ENCODE peak calls at places on chromosomes 16 and 17, in four cellular contexts. H, C, P and R are unnamed samples.

GRCh38 chr16:55521792-55522191 is 12.9 kb downstream of the LPCAT2 start:
- DNase-seq in H (no peak), C (no peak), P (no peak), R (no peak)

GRCh38 chr17:42087042-42087701 is 11.1 kb downstream of the ZNF385C start:
- DNase-seq in H (no peak), C (no peak), P (no peak), R (no peak)

GRCh38 chr16:450800-451512 is 25.5 kb downstream of the RAB11FIP3 start:
- DNase-seq in H (no peak), C (no peak), P (no peak), R (no peak)

GRCh38 chr17:40886090-40886489 is 1.0 kb upstream of the KRT20 start:
- DNase-seq in H (no peak), C (peak; percentile 4), P (no peak), R (peak; percentile 14)

GRCh38 chr16:21645261-21645721 is 7.1 kb downstream of the IGSF6 start:
- DNase-seq in H (no peak), C (peak; percentile 48), P (peak; percentile 38), R (no peak)

GRCh38 chr16:75265911-75266701 is 14.7 kb upstream of the BCAR1 start:
- DNase-seq in H (peak; percentile 87), C (peak; percentile 79), P (peak; percentile 51), R (peak; percentile 58)

GRCh38 chr17:55722016-55722706 is 503 bp downstream of the TMEM100 start:
- DNase-seq in H (no peak), C (no peak), P (peak; percentile 10), R (no peak)

GRCh38 chr16:81181013-81181720 is 57.3 kb upstream of the BCO1 start:
- DNase-seq in H (peak; percentile 72), C (peak; percentile 97), P (peak; percentile 92), R (peak; percentile 97)

GRCh38 chr17:82013341-82013740 is 9.3 kb downstream of the CENPX start:
- DNase-seq in H (no peak), C (no peak), P (no peak), R (no peak)

GRCh38 chr16:11004957-11005610 is 60.7 kb downstream of the CLEC16A start:
- DNase-seq in H (no peak), C (no peak), P (peak; percentile 40), R (no peak)

GRCh38 chr17:59837362-59838195 is 55.2 kb downstream of the TUBD1 start:
- DNase-seq in H (no peak), C (peak; percentile 100), P (peak; percentile 100), R (peak; percentile 100)

GRCh38 chr16:75086281-75086680 is 30.3 kb downstream of the LDHD start:
- DNase-seq in H (no peak), C (peak; percentile 17), P (no peak), R (no peak)

GRCh38 chr17:45238155-45238774 is 16.6 kb downstream of the FMNL1 start:
- DNase-seq in H (peak; percentile 37), C (no peak), P (no peak), R (no peak)

GRCh38 chr16:85130707-85131028 is 18.4 kb upstream of the CIBAR2 start:
- DNase-seq in H (no peak), C (no peak), P (no peak), R (no peak)

GRCh38 chr17:75875182-75875939 is 3.0 kb downstream of the TRIM47 start:
- DNase-seq in H (peak; percentile 64), C (no peak), P (no peak), R (no peak)

GRCh38 chr17:10022416-10022815 is 117.3 kb upstream of the RCVRN start:
- DNase-seq in H (no peak), C (no peak), P (no peak), R (no peak)

GRCh38 chr17:7477392-7478275 is 1.8 kb downstream of the ZBTB4 start:
- DNase-seq in H (peak; percentile 71), C (peak; percentile 70), P (peak; percentile 57), R (no peak)

GRCh38 chr17:82021728-82022309 is 859 bp downstream of the CENPX start:
- DNase-seq in H (no peak), C (no peak), P (no peak), R (no peak)

GRCh38 chr16:51056331-51056730 is 94.7 kb downstream of the SALL1 start:
- DNase-seq in H (no peak), C (no peak), P (no peak), R (no peak)

GRCh38 chr17:48498168-48498840 is 32.5 kb downstream of the HOXB1 start:
- DNase-seq in H (no peak), C (no peak), P (no peak), R (no peak)

GRCh38 chr17:43983196-43983514 is 21.3 kb upstream of the NAGS start:
- DNase-seq in H (no peak), C (no peak), P (no peak), R (no peak)

GRCh38 chr17:63740464-63741181 is 976 bp downstream of the STRADA start:
- DNase-seq in H (no peak), C (peak; percentile 6), P (peak; percentile 9), R (no peak)

GRCh38 chr16:11253995-11254912 is 1.8 kb downstream of the SOCS1 start:
- DNase-seq in H (peak; percentile 21), C (no peak), P (no peak), R (no peak)

GRCh38 chr17:65198653-65199382 is 61.6 kb downstream of the RGS9 start:
- DNase-seq in H (no peak), C (peak; percentile 75), P (peak; percentile 56), R (peak; percentile 73)

GRCh38 chr16:73323880-73324279 is 276.0 kb upstream of the ZFHX3 start:
- DNase-seq in H (no peak), C (no peak), P (no peak), R (no peak)

GRCh38 chr16:73315645-73316044 is 267.7 kb upstream of the ZFHX3 start:
- DNase-seq in H (no peak), C (no peak), P (no peak), R (no peak)

GRCh38 chr16:73321942-73322341 is 274.0 kb upstream of the ZFHX3 start:
- DNase-seq in H (no peak), C (no peak), P (no peak), R (no peak)

GRCh38 chr16:73313950-73314349 is 266.0 kb upstream of the ZFHX3 start:
- DNase-seq in H (no peak), C (no peak), P (no peak), R (no peak)

DNA sequence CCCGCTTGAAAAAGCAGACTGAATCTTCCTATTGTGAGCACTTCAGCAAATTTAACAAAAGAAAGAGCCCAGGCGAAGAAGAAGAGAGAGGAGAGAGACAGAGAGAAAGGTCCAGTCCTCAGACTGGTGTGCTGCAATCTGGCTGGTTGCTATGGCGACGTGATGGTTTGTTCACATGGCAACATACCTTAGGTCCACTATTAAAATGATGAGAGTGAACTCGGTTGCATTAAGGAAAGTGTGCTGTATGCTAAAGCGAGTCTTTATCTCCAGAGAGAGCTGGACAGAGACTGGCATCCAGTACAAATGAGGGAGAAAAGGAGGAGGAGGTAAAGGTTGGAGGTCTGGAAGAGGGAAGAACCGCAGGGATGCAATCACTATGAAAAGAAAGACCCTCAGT is 271.8 kb upstream of the ZFHX3 start:
- DNase-seq in H (no peak), C (no peak), P (no peak), R (no peak)
- H3K4me3 ChIP-seq in H (no peak overlapping the region), C (no peak overlapping the region), P (no peak overlapping the region), R (no peak overlapping the region)

DNA sequence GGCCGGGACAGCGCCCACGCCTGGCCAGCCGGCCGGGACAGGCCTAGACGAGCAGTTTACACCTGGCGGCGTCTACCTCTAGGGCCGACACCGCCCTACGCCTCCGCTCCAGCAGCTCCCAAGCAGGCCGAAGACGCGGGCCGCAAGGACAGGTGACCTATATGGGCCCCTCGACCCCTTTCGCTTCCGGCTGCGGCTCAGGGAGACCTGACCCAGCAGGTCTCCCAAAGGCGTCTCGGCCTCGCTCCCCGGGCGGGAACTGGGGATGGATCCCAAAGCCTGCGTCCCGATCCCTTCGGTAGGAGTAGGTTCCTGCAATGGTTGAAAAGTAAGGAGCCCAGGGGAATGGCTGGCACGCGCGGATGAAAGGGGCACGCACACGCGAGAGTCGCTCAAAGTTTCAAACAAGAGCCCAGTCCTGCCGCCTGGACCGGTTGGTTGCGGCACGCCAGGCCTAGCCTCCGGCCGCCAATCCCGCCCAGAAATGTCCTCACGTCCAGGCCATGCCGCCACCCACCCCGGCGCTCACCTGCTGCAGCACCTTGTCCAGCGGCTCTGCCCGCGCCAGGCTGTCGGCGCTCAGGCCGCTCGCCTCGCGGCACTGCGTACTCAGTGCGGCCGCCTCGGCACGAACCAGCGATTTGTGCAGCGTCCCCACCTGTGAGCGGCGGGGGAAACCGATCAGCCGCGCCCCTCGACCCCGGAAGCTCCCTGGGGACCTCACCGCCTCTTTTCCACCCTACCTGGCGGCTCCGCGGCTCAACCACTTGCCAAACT is 634 bp downstream of the ESRP2 start:
- DNase-seq in H (peak; percentile 66), C (no peak), P (no peak), R (no peak)
- H3K4me3 ChIP-seq in H (peak overlapping the region; percentile 63), C (peak overlapping the region; percentile 30), P (no peak overlapping the region), R (no peak overlapping the region)

GRCh38 chr16:86579268-86580062 is 1.1 kb downstream of the FOXL1 start:
- DNase-seq in H (peak; percentile 64), C (peak; percentile 33), P (peak; percentile 46), R (no peak)

GRCh38 chr16:86578499-86579267 is at the start of gene FOXL1:
- DNase-seq in H (peak; percentile 80), C (peak; percentile 59), P (peak; percentile 77), R (no peak)

GRCh38 chr16:86581458-86581857 is 3.1 kb downstream of the FOXL1 start:
- DNase-seq in H (no peak), C (no peak), P (peak; percentile 66), R (no peak)

GRCh38 chr16:86580063-86580797 is 1.9 kb downstream of the FOXL1 start:
- DNase-seq in H (no peak), C (no peak), P (peak; percentile 69), R (no peak)

GRCh38 chr16:86580798-86581185 is 2.4 kb downstream of the FOXL1 start:
- DNase-seq in H (no peak), C (no peak), P (no peak), R (no peak)
- H3K4me3 ChIP-seq in H (no peak overlapping the region), C (no peak overlapping the region), P (peak overlapping the region; percentile 54), R (no peak overlapping the region)

GRCh38 chr17:31724026-31724425 is 135.0 kb downstream of the COPRS start:
- DNase-seq in H (no peak), C (peak; percentile 84), P (peak; percentile 53), R (peak; percentile 11)

GRCh38 chr17:31726980-31727427 is 132.0 kb downstream of the COPRS start:
- DNase-seq in H (no peak), C (no peak), P (peak; percentile 59), R (no peak)

GRCh38 chr17:31724619-31725018 is 134.4 kb downstream of the COPRS start:
- DNase-seq in H (no peak), C (peak; percentile 50), P (peak; percentile 12), R (no peak)

GRCh38 chr17:31722251-31723056 is 136.6 kb downstream of the COPRS start:
- DNase-seq in H (no peak), C (peak; percentile 53), P (peak; percentile 42), R (no peak)

DNA sequence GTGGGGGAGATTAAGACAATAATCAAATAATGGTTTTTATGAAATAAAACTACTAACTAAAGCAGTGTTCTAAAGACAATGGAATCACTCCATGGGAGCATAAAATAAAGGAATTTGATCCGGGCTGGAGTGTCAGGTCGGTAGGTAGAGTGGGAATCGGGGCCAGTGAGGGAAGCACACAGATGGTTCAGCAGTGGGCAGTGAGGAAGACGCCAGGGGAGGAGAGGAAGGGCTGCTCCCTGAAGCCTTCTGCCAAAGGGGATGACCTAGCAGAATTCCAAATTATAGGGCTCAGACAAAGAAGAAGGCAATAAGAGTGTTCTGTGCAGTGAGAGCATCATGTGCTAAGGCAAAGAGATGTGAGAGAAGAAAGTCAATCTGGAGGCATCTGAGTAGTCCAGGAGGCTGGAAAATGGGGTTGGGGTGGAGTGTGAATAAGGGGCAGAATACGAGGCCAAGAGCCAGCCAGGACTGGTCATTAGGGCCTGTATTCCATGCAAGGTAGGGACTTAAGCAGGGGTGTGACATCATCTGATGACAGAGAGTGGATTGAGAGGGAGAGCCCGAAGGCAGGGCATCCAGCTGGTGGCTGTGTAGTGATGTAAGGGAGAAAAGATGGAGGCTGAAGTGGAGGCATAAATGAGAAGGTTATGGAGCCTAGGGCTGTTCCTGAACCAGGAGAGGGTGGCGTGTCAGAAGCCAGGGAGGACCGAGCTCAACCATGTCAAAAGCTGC is 137.6 kb downstream of the COPRS start:
- DNase-seq in H (no peak), C (no peak), P (no peak), R (no peak)
- H3K4me3 ChIP-seq in H (no peak overlapping the region), C (no peak overlapping the region), P (no peak overlapping the region), R (no peak overlapping the region)